ENCODE peak calls at places on chromosomes 16 and 17, in six cellular contexts. O, S, Y, Z, B and T are unnamed samples.

GRCh38 chr17:6100891-6101290 is 30.7 kb downstream of the WSCD1 start:
- DNase-seq in S (no peak), Z (no peak), B (no peak), O (no peak), Y (no peak), T (no peak)

GRCh38 chr17:58219789-58220183 is 731 bp upstream of the MKS1 start:
- DNase-seq in Z (no peak), O (no peak), S (no peak), B (no peak), Y (no peak), T (no peak)

GRCh38 chr17:60600490-60601431 is 768 bp downstream of the PPM1D start:
- DNase-seq in S (peak; percentile 80), O (peak; percentile 83), Y (peak; percentile 89), Z (peak; percentile 88), B (peak; percentile 76), T (peak; percentile 11)

GRCh38 chr17:34121311-34121710 is 133.8 kb upstream of the CCL2 start:
- DNase-seq in Y (no peak), B (no peak), O (no peak), S (no peak), Z (no peak), T (no peak)

GRCh38 chr17:7479389-7480192 is at the start of gene ZBTB4:
- DNase-seq in Z (peak; percentile 63), B (peak; percentile 58), S (peak; percentile 65), O (peak; percentile 78), Y (peak; percentile 66), T (no peak)

GRCh38 chr16:84888450-84888849 is 68.7 kb downstream of the CRISPLD2 start:
- DNase-seq in O (no peak), S (no peak), B (no peak), Z (no peak), Y (no peak), T (no peak)

GRCh38 chr16:70388281-70388680 is 41.6 kb downstream of the DDX19A start:
- DNase-seq in Z (no peak), B (no peak), Y (no peak), S (no peak), O (no peak), T (no peak)

GRCh38 chr16:7405166-7405565 is 72.5 kb downstream of the RBFOX1 start:
- DNase-seq in Y (no peak), S (peak; percentile 27), Z (peak; percentile 46), B (no peak), O (peak; percentile 81), T (no peak)

GRCh38 chr16:27463741-27464662 is 62.0 kb downstream of the IL21R start:
- DNase-seq in Z (no peak), S (no peak), O (no peak), B (no peak), Y (no peak), T (no peak)

GRCh38 chr17:35743911-35744328 is 9.1 kb downstream of the GAS2L2 start:
- DNase-seq in Z (no peak), S (no peak), B (no peak), O (peak; percentile 41), Y (no peak), T (no peak)

GRCh38 chr16:9241177-9241576 is 149.7 kb downstream of the HAPSTR1 start:
- DNase-seq in Y (no peak), B (no peak), Z (no peak), S (no peak), O (no peak), T (no peak)

GRCh38 chr16:30710971-30711370 is 12.0 kb downstream of the SRCAP start:
- DNase-seq in Y (no peak), Z (no peak), S (no peak), O (no peak), B (no peak), T (no peak)

GRCh38 chr17:40106760-40107265 is 6.4 kb upstream of the NR1D1 start:
- DNase-seq in B (peak; percentile 62), Z (no peak), O (peak; percentile 61), Y (no peak), S (no peak), T (no peak)

GRCh38 chr16:588889-589657 is 793 bp upstream of the RAB40C start:
- DNase-seq in O (peak; percentile 98), Z (peak; percentile 97), S (peak; percentile 98), Y (peak; percentile 98), B (peak; percentile 96), T (peak; percentile 91)

GRCh38 chr17:58956997-58957724 is 149.5 kb downstream of the TRIM37 start:
- DNase-seq in Y (no peak), S (no peak), O (no peak), Z (no peak), B (no peak), T (no peak)

GRCh38 chr17:15268465-15268864 is 3.3 kb upstream of the PMP22 start:
- DNase-seq in Z (no peak), S (no peak), Y (no peak), B (peak; percentile 51), O (peak; percentile 52), T (no peak)
- TF ChIP-seq POLR2A in Z (no peak), S (no peak), Y (no peak), B (no peak), O (no peak), T (no peak)

GRCh38 chr16:64993464-64993863 is 128.4 kb downstream of the CDH11 start:
- DNase-seq in B (no peak), S (no peak), Y (no peak), Z (no peak), O (no peak), T (no peak)

GRCh38 chr16:64991011-64991410 is 130.9 kb downstream of the CDH11 start:
- DNase-seq in S (no peak), Z (no peak), Y (no peak), B (no peak), O (no peak), T (no peak)

GRCh38 chr16:64989050-64989449 is 132.8 kb downstream of the CDH11 start:
- DNase-seq in S (no peak), O (no peak), Z (no peak), B (no peak), Y (no peak), T (no peak)

GRCh38 chr16:64990101-64990500 is 131.8 kb downstream of the CDH11 start:
- DNase-seq in O (no peak), Y (no peak), S (no peak), B (no peak), Z (no peak), T (no peak)
- H3K4me1 ChIP-seq in O (no peaks in the 10 kb centered on the region), Y (no peaks in the 10 kb centered on the region), S (no peaks in the 10 kb centered on the region), B (no peaks in the 10 kb centered on the region), Z (no peaks in the 10 kb centered on the region), T (no peaks in the 10 kb centered on the region)

GRCh38 chr17:19978206-19978802 is 676 bp upstream of the AKAP10 start:
- DNase-seq in O (no peak), B (no peak), S (no peak), Z (peak; percentile 42), Y (no peak), T (no peak)
- TF ChIP-seq POLR2A in O (no peak), B (no peak), S (no peak), Z (no peak), Y (no peak), T (no peak)

GRCh38 chr16:53504161-53504663 is 1.2 kb upstream of the AKTIP start:
- DNase-seq in B (peak; percentile 62), S (peak; percentile 36), Y (peak; percentile 43), O (peak; percentile 74), Z (peak; percentile 65), T (no peak)

GRCh38 chr16:53502331-53503269 is at the start of gene AKTIP:
- DNase-seq in B (peak; percentile 39), Z (peak; percentile 84), S (peak; percentile 79), Y (peak; percentile 62), O (no peak), T (no peak)

GRCh38 chr16:53504665-53505064 is 1.7 kb upstream of the AKTIP start:
- DNase-seq in Z (no peak), Y (no peak), B (peak; percentile 40), O (no peak), S (no peak), T (no peak)

GRCh38 chr16:53501216-53501859 is 1.7 kb downstream of the AKTIP start:
- DNase-seq in B (no peak), Z (no peak), Y (no peak), O (no peak), S (no peak), T (no peak)

GRCh38 chr16:53503270-53503911 is 382 bp upstream of the AKTIP start:
- DNase-seq in S (peak; percentile 100), B (peak; percentile 100), Z (peak; percentile 100), Y (peak; percentile 100), O (peak; percentile 100), T (peak; percentile 100)
- H3K4me1 ChIP-seq in S (peaks cover 28% of the 10 kb centered on the region), B (peaks cover 8% of the 10 kb centered on the region), Z (peaks cover 29% of the 10 kb centered on the region), Y (peaks cover 33% of the 10 kb centered on the region), O (peaks cover 32% of the 10 kb centered on the region), T (peaks cover 20% of the 10 kb centered on the region)

DNA sequence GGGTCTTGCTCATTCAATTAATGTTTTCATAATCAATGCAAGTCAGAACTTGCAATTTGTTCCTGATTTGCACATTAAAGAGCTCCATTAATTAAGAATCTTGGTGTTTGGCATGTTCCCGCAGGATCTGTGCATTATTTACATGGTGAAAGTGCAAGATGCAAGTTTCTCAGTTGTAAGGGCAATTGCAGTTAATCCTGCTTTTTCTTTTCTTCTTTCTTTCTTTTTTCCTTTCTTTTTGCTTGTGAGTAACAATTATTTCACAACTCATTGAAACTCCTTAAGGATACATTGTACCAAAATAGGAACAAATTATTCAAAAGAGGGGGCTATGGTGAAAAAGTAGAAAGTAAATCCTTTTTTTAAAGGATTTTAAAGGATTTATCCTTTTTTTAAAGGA is 24.2 kb downstream of the AATF start:
- DNase-seq in B (no peak), Z (no peak), S (no peak), O (no peak), Y (no peak), T (no peak)
- TF ChIP-seq POLR2A in B (no peak), Z (no peak), S (no peak), O (no peak), Y (no peak), T (no peak)

DNA sequence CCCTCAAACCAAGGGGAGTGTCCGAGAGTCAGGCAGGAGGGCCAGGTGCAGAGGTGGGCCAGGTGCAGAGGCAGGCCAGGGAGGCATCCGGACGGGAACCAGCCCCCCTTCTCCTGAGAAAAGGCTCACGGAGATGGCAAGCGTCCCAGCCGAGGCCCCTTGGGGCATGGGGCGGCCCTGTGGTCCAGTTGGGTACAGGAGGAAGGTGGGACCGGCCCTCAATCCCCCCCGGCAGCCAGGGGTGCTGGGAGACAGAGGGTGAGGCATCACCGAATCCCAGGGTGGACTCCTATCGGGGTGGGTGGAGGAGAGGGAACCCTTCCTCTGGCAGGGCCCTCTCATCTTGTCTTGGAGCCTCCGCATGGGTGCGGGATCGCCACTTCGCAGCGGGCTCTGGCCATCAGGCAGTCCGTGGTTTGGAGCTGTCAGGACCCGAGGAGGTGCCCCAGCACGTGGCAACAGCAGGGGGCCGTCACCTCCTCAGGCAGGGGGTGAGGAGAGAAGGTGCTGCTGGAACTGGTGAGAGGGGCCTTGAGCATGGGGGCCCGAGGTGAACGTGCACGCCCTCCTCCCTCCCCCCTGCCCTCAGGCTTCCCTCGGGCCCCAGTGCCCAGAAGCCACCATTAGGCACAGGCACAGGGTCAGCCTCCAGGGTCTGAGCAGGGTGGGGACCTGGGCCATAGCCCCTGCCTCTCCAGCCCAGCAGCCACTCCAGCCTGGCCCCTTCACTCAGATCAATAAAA is 38.7 kb upstream of the SLC38A10 start:
- DNase-seq in O (peak; percentile 24), B (no peak), Y (no peak), S (no peak), Z (no peak), T (no peak)
- H3K4me1 ChIP-seq in O (peaks cover 27% of the 10 kb centered on the region), B (peaks cover 4% of the 10 kb centered on the region), Y (peaks cover 46% of the 10 kb centered on the region), S (peaks cover 35% of the 10 kb centered on the region), Z (peaks cover 69% of the 10 kb centered on the region), T (peaks cover 94% of the 10 kb centered on the region)